ENCODE peak calls at places on chromosomes 16 and 17, in six cellular contexts. One of them, this sample, is unnamed.
A peak's percentile ranks its signal among the peaks of the same experiment; 100 is the strongest.

GRCh38 chr17:31917065-31917529 is 15.6 kb upstream of the UTP6 start:
- DNase-seq in dorsolateral prefrontal cortex: no peak
- DNase-seq in foreskin fibroblast: no peak
- DNase-seq in cardiac fibroblast: no peak
- DNase-seq in nephron progenitor cell: no peak
- DNase-seq in RPMI7951: no peak
- DNase-seq in this sample: peak; percentile 35

GRCh38 chr17:79778504-79779087 is 648 bp downstream of the CBX2 start:
- DNase-seq in dorsolateral prefrontal cortex: no peak
- DNase-seq in cardiac fibroblast: no peak
- DNase-seq in RPMI7951: peak; percentile 26
- DNase-seq in nephron progenitor cell: peak; percentile 60
- DNase-seq in foreskin fibroblast: no peak
- DNase-seq in this sample: peak; percentile 64

GRCh38 chr16:23207485-23207884 is 24.9 kb downstream of the SCNN1G start:
- DNase-seq in foreskin fibroblast: no peak
- DNase-seq in RPMI7951: no peak
- DNase-seq in dorsolateral prefrontal cortex: no peak
- DNase-seq in nephron progenitor cell: no peak
- DNase-seq in cardiac fibroblast: no peak
- DNase-seq in this sample: no peak

GRCh38 chr17:76014925-76015261 is 12.2 kb downstream of the EVPL start:
- DNase-seq in dorsolateral prefrontal cortex: no peak
- DNase-seq in RPMI7951: peak; percentile 12
- DNase-seq in nephron progenitor cell: no peak
- DNase-seq in foreskin fibroblast: no peak
- DNase-seq in cardiac fibroblast: no peak
- DNase-seq in this sample: no peak

GRCh38 chr16:84663433-84664101 is 15.3 kb downstream of the KLHL36 start:
- DNase-seq in dorsolateral prefrontal cortex: no peak
- DNase-seq in cardiac fibroblast: no peak
- DNase-seq in RPMI7951: no peak
- DNase-seq in foreskin fibroblast: no peak
- DNase-seq in nephron progenitor cell: no peak
- DNase-seq in this sample: peak; percentile 53

GRCh38 chr17:38344127-38344745 is 480 bp upstream of the GPR179 start:
- DNase-seq in RPMI7951: no peak
- DNase-seq in dorsolateral prefrontal cortex: no peak
- DNase-seq in foreskin fibroblast: no peak
- DNase-seq in cardiac fibroblast: no peak
- DNase-seq in nephron progenitor cell: no peak
- DNase-seq in this sample: no peak

GRCh38 chr16:66917741-66918140 is 944 bp downstream of the CDH16 start:
- DNase-seq in RPMI7951: no peak
- DNase-seq in nephron progenitor cell: no peak
- DNase-seq in dorsolateral prefrontal cortex: no peak
- DNase-seq in cardiac fibroblast: no peak
- DNase-seq in foreskin fibroblast: no peak
- DNase-seq in this sample: no peak

GRCh38 chr16:11871193-11871592 is 19.9 kb upstream of the RSL1D1 start:
- DNase-seq in nephron progenitor cell: peak; percentile 13
- DNase-seq in foreskin fibroblast: no peak
- DNase-seq in RPMI7951: no peak
- DNase-seq in cardiac fibroblast: peak; percentile 51
- DNase-seq in dorsolateral prefrontal cortex: no peak
- DNase-seq in this sample: no peak

GRCh38 chr17:31499771-31500554 is 108.5 kb downstream of the RAB11FIP4 start:
- DNase-seq in cardiac fibroblast: peak; percentile 40
- DNase-seq in nephron progenitor cell: peak; percentile 37
- DNase-seq in RPMI7951: peak; percentile 94
- DNase-seq in foreskin fibroblast: no peak
- DNase-seq in dorsolateral prefrontal cortex: peak; percentile 70
- DNase-seq in this sample: no peak

GRCh38 chr17:33175565-33175964 is 117.5 kb downstream of the ASIC2 start:
- DNase-seq in RPMI7951: no peak
- DNase-seq in foreskin fibroblast: no peak
- DNase-seq in dorsolateral prefrontal cortex: no peak
- DNase-seq in cardiac fibroblast: no peak
- DNase-seq in nephron progenitor cell: no peak
- DNase-seq in this sample: no peak

GRCh38 chr16:28012031-28012445 is 51.5 kb downstream of the GSG1L start:
- DNase-seq in cardiac fibroblast: peak; percentile 21
- DNase-seq in foreskin fibroblast: peak; percentile 46
- DNase-seq in nephron progenitor cell: peak; percentile 68
- DNase-seq in RPMI7951: peak; percentile 27
- DNase-seq in dorsolateral prefrontal cortex: no peak
- DNase-seq in this sample: no peak

This sample was measured in GM13976.